ENCODE peak calls at places on chromosomes 2 and 18, in seven cellular contexts. Y, Q, B, V, I, T and O are unnamed samples.

GRCh38 chr2:35614640-35615039 is 740.9 kb upstream of the CRIM1 start:
- DNase-seq in T (no peak), Q (no peak), I (no peak), Y (no peak), B (no peak), V (no peak), O (no peak)

GRCh38 chr2:113126845-113127645 is at the start of gene IL1RN:
- DNase-seq in Q (no peak), B (peak; percentile 23), T (no peak), I (peak; percentile 97), V (no peak), Y (no peak), O (no peak)

GRCh38 chr2:20231632-20232031 is 6.7 kb upstream of the SDC1 start:
- DNase-seq in B (peak; percentile 72), V (peak; percentile 90), Y (no peak), T (no peak), Q (peak; percentile 33), I (peak; percentile 46), O (no peak)

GRCh38 chr2:212730994-212731393 is 192.4 kb upstream of the ERBB4 start:
- DNase-seq in T (peak; percentile 79), V (no peak), B (no peak), Y (no peak), Q (no peak), I (no peak), O (no peak)

GRCh38 chr18:8359076-8359475 is 250.2 kb upstream of the RAB12 start:
- DNase-seq in I (no peak), Q (no peak), B (no peak), V (no peak), T (no peak), Y (no peak), O (no peak)

GRCh38 chr2:929965-930364 is 20.7 kb upstream of the SNTG2 start:
- DNase-seq in Y (no peak), Q (no peak), B (peak; percentile 37), T (no peak), I (no peak), V (no peak), O (no peak)

GRCh38 chr2:180158961-180159360 is 151.9 kb upstream of the CWC22 start:
- DNase-seq in Q (no peak), Y (no peak), B (no peak), T (no peak), V (no peak), I (no peak), O (no peak)

GRCh38 chr18:45449761-45450227 is 165.5 kb upstream of the SLC14A2 start:
- DNase-seq in V (no peak), Q (peak; percentile 39), T (no peak), Y (no peak), B (no peak), I (no peak), O (no peak)

GRCh38 chr18:62088146-62088545 is 98.7 kb downstream of the PIGN start:
- DNase-seq in B (no peak), Y (no peak), V (no peak), I (no peak), Q (no peak), T (no peak), O (no peak)

GRCh38 chr2:176891857-176892256 is 320.7 kb upstream of the HNRNPA3 start:
- DNase-seq in Y (no peak), B (no peak), I (no peak), Q (no peak), V (no peak), T (no peak), O (no peak)

GRCh38 chr2:232260075-232260474 is 118.5 kb upstream of the ALPP start:
- DNase-seq in V (no peak), B (no peak), T (no peak), Y (no peak), I (no peak), Q (no peak), O (no peak)

GRCh38 chr2:241202268-241202585 is 13.8 kb downstream of the ANO7 start:
- DNase-seq in Y (no peak), B (no peak), Q (no peak), I (no peak), V (no peak), T (no peak), O (no peak)

GRCh38 chr2:241204010-241204384 is 15.5 kb downstream of the ANO7 start:
- DNase-seq in I (no peak), V (no peak), B (no peak), Y (no peak), Q (no peak), T (no peak), O (no peak)

GRCh38 chr2:241201445-241202267 is 13.2 kb downstream of the ANO7 start:
- DNase-seq in V (no peak), Q (no peak), B (no peak), I (no peak), Y (no peak), T (no peak), O (no peak)

GRCh38 chr2:241203218-241204009 is 14.9 kb downstream of the ANO7 start:
- DNase-seq in Q (no peak), I (no peak), Y (no peak), T (no peak), V (no peak), B (no peak), O (no peak)

GRCh38 chr2:241202681-241203080 is 14.2 kb downstream of the ANO7 start:
- DNase-seq in V (no peak), I (no peak), T (no peak), Q (no peak), Y (no peak), B (no peak), O (no peak)
- TF ChIP-seq JUND in V (no peak), I (no peak), T (no peak), Q (no peak), Y (no peak), B (no peak), O (no peak)

GRCh38 chr18:22342625-22343024 is 75.1 kb downstream of the CTAGE1 start:
- DNase-seq in B (no peak), V (no peak), T (no peak), I (no peak), Y (peak; percentile 24), Q (peak; percentile 44), O (peak; percentile 15)
- TF ChIP-seq JUND in B (no peak), V (no peak), T (no peak), I (no peak), Y (no peak), Q (no peak), O (no peak)

DNA sequence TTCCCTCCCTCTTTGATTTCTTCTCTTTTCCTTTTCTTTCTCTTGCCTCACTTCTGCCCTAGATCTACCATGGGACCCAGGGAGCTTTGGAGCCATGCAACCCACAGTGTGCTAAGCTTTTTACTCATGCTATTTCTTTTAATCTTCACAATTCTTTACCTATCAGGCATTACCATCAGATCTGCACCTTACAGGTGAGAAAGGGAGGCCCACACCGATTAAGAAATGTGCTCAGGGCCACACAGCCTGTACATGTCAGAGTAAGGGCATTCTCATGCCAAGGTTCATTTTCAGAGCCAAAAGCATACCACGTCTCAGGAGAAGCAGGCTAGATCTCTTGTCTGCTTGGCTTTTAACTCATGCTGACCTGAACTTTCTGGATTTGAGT is 161.9 kb downstream of the RPIA start:
- DNase-seq in Q (no peak), V (no peak), B (no peak), Y (no peak), T (no peak), I (no peak), O (no peak)
- TF ChIP-seq JUND in Q (no peak), V (no peak), B (no peak), Y (no peak), T (no peak), I (no peak), O (no peak)

GRCh38 chr2:165636959-165637358 is 157.1 kb downstream of the GALNT3 start:
- DNase-seq in V (no peak), Y (no peak), B (no peak), Q (no peak), I (no peak), T (no peak), O (no peak)

GRCh38 chr2:165635532-165635931 is 158.5 kb downstream of the GALNT3 start:
- DNase-seq in Y (no peak), Q (no peak), I (no peak), T (no peak), B (no peak), V (no peak), O (no peak)

GRCh38 chr2:165634282-165634681 is 159.8 kb downstream of the GALNT3 start:
- DNase-seq in B (no peak), Y (no peak), I (no peak), T (no peak), V (no peak), Q (no peak), O (no peak)

GRCh38 chr2:165633431-165633830 is 160.6 kb downstream of the GALNT3 start:
- DNase-seq in Y (no peak), Q (no peak), T (no peak), V (no peak), I (no peak), B (no peak), O (no peak)

GRCh38 chr2:165634855-165635254 is 159.2 kb downstream of the GALNT3 start:
- DNase-seq in I (no peak), Q (peak; percentile 65), B (peak; percentile 57), V (no peak), Y (no peak), T (no peak), O (no peak)
- TF ChIP-seq JUND in I (no peak), Q (no peak), B (no peak), V (no peak), Y (no peak), T (no peak), O (no peak)

GRCh38 chr2:133674433-133675331 is 106.4 kb upstream of the NCKAP5 start:
- DNase-seq in Y (no peak), I (peak; percentile 36), V (no peak), B (peak; percentile 46), Q (no peak), T (no peak), O (peak; percentile 84)
- TF ChIP-seq JUND in Y (no peak), I (no peak), V (no peak), B (no peak), Q (no peak), T (no peak), O (no peak)

GRCh38 chr2:240555541-240556250 is 2.1 kb downstream of the ANKMY1 start:
- DNase-seq in Q (no peak), V (no peak), I (no peak), Y (no peak), T (no peak), B (no peak), O (no peak)

GRCh38 chr2:240557808-240558207 is at the start of gene ANKMY1:
- DNase-seq in V (no peak), Y (no peak), I (no peak), T (no peak), Q (peak; percentile 97), B (peak; percentile 93), O (peak; percentile 79)

GRCh38 chr2:240557101-240557751 is 562 bp downstream of the ANKMY1 start:
- DNase-seq in V (no peak), Q (no peak), Y (no peak), I (no peak), T (no peak), B (peak; percentile 54), O (no peak)

GRCh38 chr2:240554767-240555493 is 2.9 kb downstream of the ANKMY1 start:
- DNase-seq in Y (no peak), Q (no peak), T (no peak), I (no peak), B (no peak), V (no peak), O (no peak)

GRCh38 chr2:240556553-240557100 is 1.2 kb downstream of the ANKMY1 start:
- DNase-seq in V (no peak), Y (peak; percentile 27), B (peak; percentile 79), T (no peak), I (peak; percentile 57), Q (peak; percentile 70), O (peak; percentile 41)
- TF ChIP-seq JUND in V (no peak), Y (no peak), B (no peak), T (no peak), I (no peak), Q (no peak), O (no peak)

GRCh38 chr2:151363709-151364108 is 6.3 kb downstream of the TNFAIP6 start:
- DNase-seq in Y (no peak), T (peak; percentile 45), B (no peak), Q (no peak), V (no peak), I (no peak), O (no peak)
- TF ChIP-seq JUND in Y (no peak), T (no peak), B (no peak), Q (no peak), V (no peak), I (no peak), O (no peak)